ENCODE peak calls at places on chromosomes 3 and 15, in six cellular contexts. One of them, this sample, is unnamed.

GRCh38 chr3:141644931-141645330 is 93.2 kb upstream of the RNF7 start:
- DNase-seq in stimulated activated CD4-positive, alpha-beta T cell treated with anti-CD3 and anti-CD28 coated beads, Interleukin-4, amount 100 ng/mL, for 24 hours: peak; percentile 72
- DNase-seq in AML-193: peak; percentile 87
- DNase-seq in activated CD8-positive, alpha-beta memory T cell treated with anti-CD3 and anti-CD28 coated beads, Interleukin-2, amount 50 U/mL, for 48 hours: peak; percentile 89
- DNase-seq in bronchial epithelial cell: peak; percentile 53
- DNase-seq in neural crest cell: peak; percentile 56
- DNase-seq in this sample: no peak

GRCh38 chr3:150725548-150725947 is 21.8 kb upstream of the ERICH6 start:
- DNase-seq in stimulated activated CD4-positive, alpha-beta T cell treated with anti-CD3 and anti-CD28 coated beads, Interleukin-4, amount 100 ng/mL, for 24 hours: no peak
- DNase-seq in AML-193: no peak
- DNase-seq in activated CD8-positive, alpha-beta memory T cell treated with anti-CD3 and anti-CD28 coated beads, Interleukin-2, amount 50 U/mL, for 48 hours: no peak
- DNase-seq in bronchial epithelial cell: peak; percentile 83
- DNase-seq in neural crest cell: no peak
- DNase-seq in this sample: no peak

GRCh38 chr3:87197531-87197930 is 29.6 kb upstream of the CHMP2B start:
- DNase-seq in stimulated activated CD4-positive, alpha-beta T cell treated with anti-CD3 and anti-CD28 coated beads, Interleukin-4, amount 100 ng/mL, for 24 hours: no peak
- DNase-seq in AML-193: no peak
- DNase-seq in activated CD8-positive, alpha-beta memory T cell treated with anti-CD3 and anti-CD28 coated beads, Interleukin-2, amount 50 U/mL, for 48 hours: no peak
- DNase-seq in bronchial epithelial cell: no peak
- DNase-seq in neural crest cell: no peak
- DNase-seq in this sample: no peak

GRCh38 chr3:23650371-23651140 is 155.2 kb upstream of the UBE2E1 start:
- DNase-seq in stimulated activated CD4-positive, alpha-beta T cell treated with anti-CD3 and anti-CD28 coated beads, Interleukin-4, amount 100 ng/mL, for 24 hours: no peak
- DNase-seq in AML-193: no peak
- DNase-seq in activated CD8-positive, alpha-beta memory T cell treated with anti-CD3 and anti-CD28 coated beads, Interleukin-2, amount 50 U/mL, for 48 hours: no peak
- DNase-seq in bronchial epithelial cell: peak; percentile 96
- DNase-seq in neural crest cell: no peak
- DNase-seq in this sample: peak; percentile 34

GRCh38 chr15:51708013-51708412 is 26.7 kb downstream of the SCG3 start:
- DNase-seq in stimulated activated CD4-positive, alpha-beta T cell treated with anti-CD3 and anti-CD28 coated beads, Interleukin-4, amount 100 ng/mL, for 24 hours: no peak
- DNase-seq in AML-193: no peak
- DNase-seq in activated CD8-positive, alpha-beta memory T cell treated with anti-CD3 and anti-CD28 coated beads, Interleukin-2, amount 50 U/mL, for 48 hours: no peak
- DNase-seq in bronchial epithelial cell: no peak
- DNase-seq in neural crest cell: no peak
- DNase-seq in this sample: no peak

GRCh38 chr15:79595995-79596622 is 164.0 kb downstream of the MINAR1 start:
- DNase-seq in stimulated activated CD4-positive, alpha-beta T cell treated with anti-CD3 and anti-CD28 coated beads, Interleukin-4, amount 100 ng/mL, for 24 hours: peak; percentile 39
- DNase-seq in AML-193: peak; percentile 85
- DNase-seq in activated CD8-positive, alpha-beta memory T cell treated with anti-CD3 and anti-CD28 coated beads, Interleukin-2, amount 50 U/mL, for 48 hours: peak; percentile 61
- DNase-seq in bronchial epithelial cell: peak; percentile 78
- DNase-seq in neural crest cell: peak; percentile 19
- DNase-seq in this sample: peak; percentile 32

GRCh38 chr3:12891985-12892839 is 50.8 kb upstream of the RPL32 start:
- DNase-seq in stimulated activated CD4-positive, alpha-beta T cell treated with anti-CD3 and anti-CD28 coated beads, Interleukin-4, amount 100 ng/mL, for 24 hours: peak; percentile 52
- DNase-seq in AML-193: peak; percentile 67
- DNase-seq in activated CD8-positive, alpha-beta memory T cell treated with anti-CD3 and anti-CD28 coated beads, Interleukin-2, amount 50 U/mL, for 48 hours: no peak
- DNase-seq in bronchial epithelial cell: peak; percentile 51
- DNase-seq in neural crest cell: peak; percentile 52
- DNase-seq in this sample: no peak

GRCh38 chr3:193040836-193041672 is 123.4 kb upstream of the MB21D2 start:
- DNase-seq in stimulated activated CD4-positive, alpha-beta T cell treated with anti-CD3 and anti-CD28 coated beads, Interleukin-4, amount 100 ng/mL, for 24 hours: no peak
- DNase-seq in AML-193: peak; percentile 45
- DNase-seq in activated CD8-positive, alpha-beta memory T cell treated with anti-CD3 and anti-CD28 coated beads, Interleukin-2, amount 50 U/mL, for 48 hours: no peak
- DNase-seq in bronchial epithelial cell: peak; percentile 63
- DNase-seq in neural crest cell: no peak
- DNase-seq in this sample: peak; percentile 5

GRCh38 chr15:90232941-90233700 is 620 bp downstream of the CIB1 start:
- DNase-seq in stimulated activated CD4-positive, alpha-beta T cell treated with anti-CD3 and anti-CD28 coated beads, Interleukin-4, amount 100 ng/mL, for 24 hours: peak; percentile 69
- DNase-seq in AML-193: peak; percentile 44
- DNase-seq in activated CD8-positive, alpha-beta memory T cell treated with anti-CD3 and anti-CD28 coated beads, Interleukin-2, amount 50 U/mL, for 48 hours: peak; percentile 83
- DNase-seq in bronchial epithelial cell: peak; percentile 52
- DNase-seq in neural crest cell: peak; percentile 41
- DNase-seq in this sample: no peak

GRCh38 chr15:54273928-54274327 is 295.7 kb downstream of the UNC13C start:
- DNase-seq in stimulated activated CD4-positive, alpha-beta T cell treated with anti-CD3 and anti-CD28 coated beads, Interleukin-4, amount 100 ng/mL, for 24 hours: no peak
- DNase-seq in AML-193: peak; percentile 14
- DNase-seq in activated CD8-positive, alpha-beta memory T cell treated with anti-CD3 and anti-CD28 coated beads, Interleukin-2, amount 50 U/mL, for 48 hours: no peak
- DNase-seq in bronchial epithelial cell: no peak
- DNase-seq in neural crest cell: no peak
- DNase-seq in this sample: no peak

GRCh38 chr15:89820651-89821611 is 6.3 kb upstream of the ANPEP start:
- DNase-seq in stimulated activated CD4-positive, alpha-beta T cell treated with anti-CD3 and anti-CD28 coated beads, Interleukin-4, amount 100 ng/mL, for 24 hours: no peak
- DNase-seq in AML-193: no peak
- DNase-seq in activated CD8-positive, alpha-beta memory T cell treated with anti-CD3 and anti-CD28 coated beads, Interleukin-2, amount 50 U/mL, for 48 hours: no peak
- DNase-seq in bronchial epithelial cell: peak; percentile 46
- DNase-seq in neural crest cell: no peak
- DNase-seq in this sample: no peak

GRCh38 chr15:74888716-74889115 is 1.1 kb upstream of the MPI start:
- DNase-seq in stimulated activated CD4-positive, alpha-beta T cell treated with anti-CD3 and anti-CD28 coated beads, Interleukin-4, amount 100 ng/mL, for 24 hours: no peak
- DNase-seq in AML-193: no peak
- DNase-seq in activated CD8-positive, alpha-beta memory T cell treated with anti-CD3 and anti-CD28 coated beads, Interleukin-2, amount 50 U/mL, for 48 hours: no peak
- DNase-seq in bronchial epithelial cell: no peak
- DNase-seq in neural crest cell: no peak
- DNase-seq in this sample: no peak

GRCh38 chr3:172201990-172202318 is 162.6 kb downstream of the FNDC3B start:
- DNase-seq in stimulated activated CD4-positive, alpha-beta T cell treated with anti-CD3 and anti-CD28 coated beads, Interleukin-4, amount 100 ng/mL, for 24 hours: no peak
- DNase-seq in AML-193: no peak
- DNase-seq in activated CD8-positive, alpha-beta memory T cell treated with anti-CD3 and anti-CD28 coated beads, Interleukin-2, amount 50 U/mL, for 48 hours: no peak
- DNase-seq in bronchial epithelial cell: peak; percentile 62
- DNase-seq in neural crest cell: no peak
- DNase-seq in this sample: no peak

GRCh38 chr15:31353931-31354330 is 27.3 kb downstream of the KLF13 start:
- DNase-seq in stimulated activated CD4-positive, alpha-beta T cell treated with anti-CD3 and anti-CD28 coated beads, Interleukin-4, amount 100 ng/mL, for 24 hours: no peak
- DNase-seq in AML-193: no peak
- DNase-seq in activated CD8-positive, alpha-beta memory T cell treated with anti-CD3 and anti-CD28 coated beads, Interleukin-2, amount 50 U/mL, for 48 hours: no peak
- DNase-seq in bronchial epithelial cell: no peak
- DNase-seq in neural crest cell: no peak
- DNase-seq in this sample: no peak

GRCh38 chr15:31365655-31366127 is 39.1 kb downstream of the KLF13 start:
- DNase-seq in stimulated activated CD4-positive, alpha-beta T cell treated with anti-CD3 and anti-CD28 coated beads, Interleukin-4, amount 100 ng/mL, for 24 hours: peak; percentile 83
- DNase-seq in AML-193: peak; percentile 72
- DNase-seq in activated CD8-positive, alpha-beta memory T cell treated with anti-CD3 and anti-CD28 coated beads, Interleukin-2, amount 50 U/mL, for 48 hours: peak; percentile 89
- DNase-seq in bronchial epithelial cell: peak; percentile 61
- DNase-seq in neural crest cell: peak; percentile 35
- DNase-seq in this sample: no peak

GRCh38 chr3:69385723-69386483 is at the start of gene FRMD4B:
- DNase-seq in stimulated activated CD4-positive, alpha-beta T cell treated with anti-CD3 and anti-CD28 coated beads, Interleukin-4, amount 100 ng/mL, for 24 hours: peak; percentile 16
- DNase-seq in AML-193: peak; percentile 22
- DNase-seq in activated CD8-positive, alpha-beta memory T cell treated with anti-CD3 and anti-CD28 coated beads, Interleukin-2, amount 50 U/mL, for 48 hours: peak; percentile 71
- DNase-seq in bronchial epithelial cell: no peak
- DNase-seq in neural crest cell: peak; percentile 29
- DNase-seq in this sample: peak; percentile 9

GRCh38 chr3:144843099-144843498 is 871.5 kb downstream of the DIPK2A start:
- DNase-seq in stimulated activated CD4-positive, alpha-beta T cell treated with anti-CD3 and anti-CD28 coated beads, Interleukin-4, amount 100 ng/mL, for 24 hours: no peak
- DNase-seq in AML-193: no peak
- DNase-seq in activated CD8-positive, alpha-beta memory T cell treated with anti-CD3 and anti-CD28 coated beads, Interleukin-2, amount 50 U/mL, for 48 hours: no peak
- DNase-seq in bronchial epithelial cell: no peak
- DNase-seq in neural crest cell: no peak
- DNase-seq in this sample: no peak

GRCh38 chr3:4754180-4755086 is 224.8 kb upstream of the BHLHE40 start:
- DNase-seq in stimulated activated CD4-positive, alpha-beta T cell treated with anti-CD3 and anti-CD28 coated beads, Interleukin-4, amount 100 ng/mL, for 24 hours: no peak
- DNase-seq in AML-193: peak; percentile 71
- DNase-seq in activated CD8-positive, alpha-beta memory T cell treated with anti-CD3 and anti-CD28 coated beads, Interleukin-2, amount 50 U/mL, for 48 hours: no peak
- DNase-seq in bronchial epithelial cell: no peak
- DNase-seq in neural crest cell: no peak
- DNase-seq in this sample: no peak

GRCh38 chr3:130316164-130316563 is 29.3 kb upstream of the COL6A5 start:
- DNase-seq in stimulated activated CD4-positive, alpha-beta T cell treated with anti-CD3 and anti-CD28 coated beads, Interleukin-4, amount 100 ng/mL, for 24 hours: no peak
- DNase-seq in AML-193: no peak
- DNase-seq in activated CD8-positive, alpha-beta memory T cell treated with anti-CD3 and anti-CD28 coated beads, Interleukin-2, amount 50 U/mL, for 48 hours: no peak
- DNase-seq in bronchial epithelial cell: no peak
- DNase-seq in neural crest cell: no peak
- DNase-seq in this sample: no peak

GRCh38 chr3:104825116-104825515 is 541.6 kb upstream of the ALCAM start:
- DNase-seq in stimulated activated CD4-positive, alpha-beta T cell treated with anti-CD3 and anti-CD28 coated beads, Interleukin-4, amount 100 ng/mL, for 24 hours: no peak
- DNase-seq in AML-193: no peak
- DNase-seq in activated CD8-positive, alpha-beta memory T cell treated with anti-CD3 and anti-CD28 coated beads, Interleukin-2, amount 50 U/mL, for 48 hours: no peak
- DNase-seq in bronchial epithelial cell: no peak
- DNase-seq in neural crest cell: no peak
- DNase-seq in this sample: no peak

GRCh38 chr3:122697952-122698625 is 17.4 kb downstream of the PARP14 start:
- DNase-seq in stimulated activated CD4-positive, alpha-beta T cell treated with anti-CD3 and anti-CD28 coated beads, Interleukin-4, amount 100 ng/mL, for 24 hours: no peak
- DNase-seq in AML-193: no peak
- DNase-seq in activated CD8-positive, alpha-beta memory T cell treated with anti-CD3 and anti-CD28 coated beads, Interleukin-2, amount 50 U/mL, for 48 hours: no peak
- DNase-seq in bronchial epithelial cell: peak; percentile 85
- DNase-seq in neural crest cell: no peak
- DNase-seq in this sample: peak; percentile 50

GRCh38 chr15:34853001-34853758 is 57.8 kb upstream of the ACTC1 start:
- DNase-seq in stimulated activated CD4-positive, alpha-beta T cell treated with anti-CD3 and anti-CD28 coated beads, Interleukin-4, amount 100 ng/mL, for 24 hours: no peak
- DNase-seq in AML-193: peak; percentile 25
- DNase-seq in activated CD8-positive, alpha-beta memory T cell treated with anti-CD3 and anti-CD28 coated beads, Interleukin-2, amount 50 U/mL, for 48 hours: no peak
- DNase-seq in bronchial epithelial cell: peak; percentile 13
- DNase-seq in neural crest cell: no peak
- DNase-seq in this sample: no peak

GRCh38 chr3:77456881-77457280 is 417.0 kb downstream of the ROBO2 start:
- DNase-seq in stimulated activated CD4-positive, alpha-beta T cell treated with anti-CD3 and anti-CD28 coated beads, Interleukin-4, amount 100 ng/mL, for 24 hours: no peak
- DNase-seq in AML-193: no peak
- DNase-seq in activated CD8-positive, alpha-beta memory T cell treated with anti-CD3 and anti-CD28 coated beads, Interleukin-2, amount 50 U/mL, for 48 hours: no peak
- DNase-seq in bronchial epithelial cell: no peak
- DNase-seq in neural crest cell: no peak
- DNase-seq in this sample: no peak

GRCh38 chr3:133016838-133017309 is 21.3 kb upstream of the TMEM108 start:
- DNase-seq in stimulated activated CD4-positive, alpha-beta T cell treated with anti-CD3 and anti-CD28 coated beads, Interleukin-4, amount 100 ng/mL, for 24 hours: no peak
- DNase-seq in AML-193: no peak
- DNase-seq in activated CD8-positive, alpha-beta memory T cell treated with anti-CD3 and anti-CD28 coated beads, Interleukin-2, amount 50 U/mL, for 48 hours: no peak
- DNase-seq in bronchial epithelial cell: no peak
- DNase-seq in neural crest cell: no peak
- DNase-seq in this sample: no peak

GRCh38 chr3:39879581-39879980 is 70.2 kb downstream of the MYRIP start:
- DNase-seq in stimulated activated CD4-positive, alpha-beta T cell treated with anti-CD3 and anti-CD28 coated beads, Interleukin-4, amount 100 ng/mL, for 24 hours: no peak
- DNase-seq in AML-193: no peak
- DNase-seq in activated CD8-positive, alpha-beta memory T cell treated with anti-CD3 and anti-CD28 coated beads, Interleukin-2, amount 50 U/mL, for 48 hours: no peak
- DNase-seq in bronchial epithelial cell: no peak
- DNase-seq in neural crest cell: no peak
- DNase-seq in this sample: peak; percentile 9

GRCh38 chr3:64684715-64685261 is 3.0 kb downstream of the ADAMTS9 start:
- DNase-seq in stimulated activated CD4-positive, alpha-beta T cell treated with anti-CD3 and anti-CD28 coated beads, Interleukin-4, amount 100 ng/mL, for 24 hours: no peak
- DNase-seq in AML-193: no peak
- DNase-seq in activated CD8-positive, alpha-beta memory T cell treated with anti-CD3 and anti-CD28 coated beads, Interleukin-2, amount 50 U/mL, for 48 hours: no peak
- DNase-seq in bronchial epithelial cell: no peak
- DNase-seq in neural crest cell: peak; percentile 4
- DNase-seq in this sample: no peak

GRCh38 chr3:126396536-126396935 is 1.8 kb downstream of the CFAP100 start:
- DNase-seq in stimulated activated CD4-positive, alpha-beta T cell treated with anti-CD3 and anti-CD28 coated beads, Interleukin-4, amount 100 ng/mL, for 24 hours: no peak
- DNase-seq in AML-193: no peak
- DNase-seq in activated CD8-positive, alpha-beta memory T cell treated with anti-CD3 and anti-CD28 coated beads, Interleukin-2, amount 50 U/mL, for 48 hours: no peak
- DNase-seq in bronchial epithelial cell: no peak
- DNase-seq in neural crest cell: no peak
- DNase-seq in this sample: no peak

GRCh38 chr3:70832811-70833509 is 520.5 kb upstream of the MDFIC2 start:
- DNase-seq in stimulated activated CD4-positive, alpha-beta T cell treated with anti-CD3 and anti-CD28 coated beads, Interleukin-4, amount 100 ng/mL, for 24 hours: no peak
- DNase-seq in AML-193: no peak
- DNase-seq in activated CD8-positive, alpha-beta memory T cell treated with anti-CD3 and anti-CD28 coated beads, Interleukin-2, amount 50 U/mL, for 48 hours: no peak
- DNase-seq in bronchial epithelial cell: no peak
- DNase-seq in neural crest cell: no peak
- DNase-seq in this sample: no peak

GRCh38 chr3:28136607-28137216 is 104.7 kb upstream of the CMC1 start:
- DNase-seq in stimulated activated CD4-positive, alpha-beta T cell treated with anti-CD3 and anti-CD28 coated beads, Interleukin-4, amount 100 ng/mL, for 24 hours: no peak
- DNase-seq in AML-193: no peak
- DNase-seq in activated CD8-positive, alpha-beta memory T cell treated with anti-CD3 and anti-CD28 coated beads, Interleukin-2, amount 50 U/mL, for 48 hours: no peak
- DNase-seq in bronchial epithelial cell: no peak
- DNase-seq in neural crest cell: no peak
- DNase-seq in this sample: no peak

GRCh38 chr3:57896046-57896445 is 112.2 kb upstream of the FLNB start:
- DNase-seq in stimulated activated CD4-positive, alpha-beta T cell treated with anti-CD3 and anti-CD28 coated beads, Interleukin-4, amount 100 ng/mL, for 24 hours: no peak
- DNase-seq in AML-193: no peak
- DNase-seq in activated CD8-positive, alpha-beta memory T cell treated with anti-CD3 and anti-CD28 coated beads, Interleukin-2, amount 50 U/mL, for 48 hours: no peak
- DNase-seq in bronchial epithelial cell: no peak
- DNase-seq in neural crest cell: no peak
- DNase-seq in this sample: no peak

GRCh38 chr15:29687204-29687768 is 135.0 kb downstream of the TJP1 start:
- DNase-seq in stimulated activated CD4-positive, alpha-beta T cell treated with anti-CD3 and anti-CD28 coated beads, Interleukin-4, amount 100 ng/mL, for 24 hours: no peak
- DNase-seq in AML-193: no peak
- DNase-seq in activated CD8-positive, alpha-beta memory T cell treated with anti-CD3 and anti-CD28 coated beads, Interleukin-2, amount 50 U/mL, for 48 hours: peak; percentile 13
- DNase-seq in bronchial epithelial cell: no peak
- DNase-seq in neural crest cell: no peak
- DNase-seq in this sample: no peak

GRCh38 chr15:74345051-74345450 is 22.4 kb downstream of the CYP11A1 start:
- DNase-seq in stimulated activated CD4-positive, alpha-beta T cell treated with anti-CD3 and anti-CD28 coated beads, Interleukin-4, amount 100 ng/mL, for 24 hours: no peak
- DNase-seq in AML-193: no peak
- DNase-seq in activated CD8-positive, alpha-beta memory T cell treated with anti-CD3 and anti-CD28 coated beads, Interleukin-2, amount 50 U/mL, for 48 hours: peak; percentile 68
- DNase-seq in bronchial epithelial cell: peak; percentile 42
- DNase-seq in neural crest cell: no peak
- DNase-seq in this sample: no peak

GRCh38 chr3:122691195-122691594 is 10.6 kb downstream of the PARP14 start:
- DNase-seq in stimulated activated CD4-positive, alpha-beta T cell treated with anti-CD3 and anti-CD28 coated beads, Interleukin-4, amount 100 ng/mL, for 24 hours: no peak
- DNase-seq in AML-193: no peak
- DNase-seq in activated CD8-positive, alpha-beta memory T cell treated with anti-CD3 and anti-CD28 coated beads, Interleukin-2, amount 50 U/mL, for 48 hours: no peak
- DNase-seq in bronchial epithelial cell: peak; percentile 77
- DNase-seq in neural crest cell: no peak
- DNase-seq in this sample: peak; percentile 72

GRCh38 chr3:160697628-160698382 is 20.8 kb downstream of the ARL14 start:
- DNase-seq in stimulated activated CD4-positive, alpha-beta T cell treated with anti-CD3 and anti-CD28 coated beads, Interleukin-4, amount 100 ng/mL, for 24 hours: no peak
- DNase-seq in AML-193: no peak
- DNase-seq in activated CD8-positive, alpha-beta memory T cell treated with anti-CD3 and anti-CD28 coated beads, Interleukin-2, amount 50 U/mL, for 48 hours: no peak
- DNase-seq in bronchial epithelial cell: no peak
- DNase-seq in neural crest cell: no peak
- DNase-seq in this sample: no peak

GRCh38 chr3:11915621-11916417 is 69.1 kb upstream of the TAMM41 start:
- DNase-seq in stimulated activated CD4-positive, alpha-beta T cell treated with anti-CD3 and anti-CD28 coated beads, Interleukin-4, amount 100 ng/mL, for 24 hours: no peak
- DNase-seq in AML-193: no peak
- DNase-seq in activated CD8-positive, alpha-beta memory T cell treated with anti-CD3 and anti-CD28 coated beads, Interleukin-2, amount 50 U/mL, for 48 hours: no peak
- DNase-seq in bronchial epithelial cell: no peak
- DNase-seq in neural crest cell: no peak
- DNase-seq in this sample: no peak

GRCh38 chr3:56960234-56960917 is 100.1 kb upstream of the SPATA12 start:
- DNase-seq in stimulated activated CD4-positive, alpha-beta T cell treated with anti-CD3 and anti-CD28 coated beads, Interleukin-4, amount 100 ng/mL, for 24 hours: peak; percentile 7
- DNase-seq in AML-193: no peak
- DNase-seq in activated CD8-positive, alpha-beta memory T cell treated with anti-CD3 and anti-CD28 coated beads, Interleukin-2, amount 50 U/mL, for 48 hours: no peak
- DNase-seq in bronchial epithelial cell: no peak
- DNase-seq in neural crest cell: no peak
- DNase-seq in this sample: no peak

GRCh38 chr3:174125267-174125844 is 727.8 kb downstream of the NLGN1 start:
- DNase-seq in stimulated activated CD4-positive, alpha-beta T cell treated with anti-CD3 and anti-CD28 coated beads, Interleukin-4, amount 100 ng/mL, for 24 hours: no peak
- DNase-seq in AML-193: peak; percentile 37
- DNase-seq in activated CD8-positive, alpha-beta memory T cell treated with anti-CD3 and anti-CD28 coated beads, Interleukin-2, amount 50 U/mL, for 48 hours: no peak
- DNase-seq in bronchial epithelial cell: peak; percentile 40
- DNase-seq in neural crest cell: peak; percentile 6
- DNase-seq in this sample: no peak

GRCh38 chr15:31098953-31099740 is 2.4 kb downstream of the TRPM1 start:
- DNase-seq in stimulated activated CD4-positive, alpha-beta T cell treated with anti-CD3 and anti-CD28 coated beads, Interleukin-4, amount 100 ng/mL, for 24 hours: no peak
- DNase-seq in AML-193: no peak
- DNase-seq in activated CD8-positive, alpha-beta memory T cell treated with anti-CD3 and anti-CD28 coated beads, Interleukin-2, amount 50 U/mL, for 48 hours: no peak
- DNase-seq in bronchial epithelial cell: no peak
- DNase-seq in neural crest cell: no peak
- DNase-seq in this sample: no peak